ENCODE peak calls at places on chromosomes 5 and 9, in eight cellular contexts. M is HFF-Myc, K is heart left ventricle, L is GM10248, B is AG09309, O is psoas muscle, C is spleen, R is neural crest cell. Y is an unnamed sample.

GRCh38 chr5:994272-994607 is 14.4 kb upstream of the NKD2 start:
- DNase-seq in B (no peak), R (no peak), M (no peak), C (no peak), L (no peak), K (no peak), O (no peak), Y (no peak)

GRCh38 chr5:170280090-170280493 is 17.5 kb downstream of the LCP2 start:
- DNase-seq in B (no peak), C (peak; percentile 73), O (peak; percentile 63), M (no peak), K (no peak), L (no peak), R (no peak), Y (no peak)

GRCh38 chr5:178674334-178674733 is 47.5 kb upstream of the CLK4 start:
- DNase-seq in M (no peak), R (no peak), L (no peak), B (peak; percentile 13), C (no peak), O (no peak), K (no peak), Y (no peak)

GRCh38 chr9:98774746-98775145 is 21.6 kb downstream of the ANKS6 start:
- DNase-seq in C (no peak), M (no peak), K (no peak), B (no peak), R (no peak), L (peak; percentile 52), O (no peak), Y (no peak)

GRCh38 chr9:95363051-95363841 is 45.7 kb upstream of the FANCC start:
- DNase-seq in L (no peak), O (no peak), B (no peak), R (no peak), K (no peak), C (no peak), M (no peak), Y (no peak)

GRCh38 chr5:168216989-168217388 is 74.5 kb upstream of the WWC1 start:
- DNase-seq in B (no peak), L (no peak), O (no peak), M (no peak), R (no peak), C (no peak), K (no peak), Y (no peak)

GRCh38 chr5:143931389-143931984 is 119.5 kb downstream of the HMHB1 start:
- DNase-seq in C (no peak), M (no peak), B (no peak), L (no peak), K (peak; percentile 36), R (no peak), O (peak; percentile 61), Y (no peak)

GRCh38 chr9:2623046-2623865 is 1.7 kb downstream of the VLDLR start:
- DNase-seq in C (peak; percentile 76), L (peak; percentile 22), K (peak; percentile 72), R (peak; percentile 51), O (peak; percentile 84), M (no peak), B (no peak), Y (peak; percentile 32)

GRCh38 chr5:38420246-38420645 is 136.2 kb downstream of the LIFR start:
- DNase-seq in L (no peak), R (no peak), K (no peak), M (no peak), O (no peak), B (no peak), C (no peak), Y (no peak)

GRCh38 chr5:157059093-157059539 is at the start of gene HAVCR1:
- DNase-seq in L (no peak), M (no peak), B (no peak), K (no peak), O (no peak), R (no peak), C (no peak), Y (no peak)

GRCh38 chr5:12019306-12019705 is 115.1 kb upstream of the CTNND2 start:
- DNase-seq in K (no peak), B (no peak), L (no peak), O (no peak), M (no peak), R (no peak), C (no peak), Y (no peak)

GRCh38 chr5:7884491-7885273 is 15.7 kb downstream of the MTRR start:
- DNase-seq in O (no peak), L (no peak), C (no peak), B (no peak), K (no peak), R (no peak), M (no peak), Y (no peak)

GRCh38 chr5:99187611-99188010 is 258.8 kb upstream of the CHD1 start:
- DNase-seq in B (no peak), K (no peak), R (no peak), C (no peak), M (no peak), O (no peak), L (no peak), Y (no peak)

GRCh38 chr5:98872679-98873078 is 56.1 kb downstream of the CHD1 start:
- DNase-seq in L (no peak), K (no peak), M (no peak), O (no peak), C (no peak), B (no peak), R (no peak), Y (no peak)

GRCh38 chr5:58460727-58461286 is 921 bp upstream of the PLK2 start:
- DNase-seq in K (peak; percentile 95), C (no peak), O (peak; percentile 95), R (peak; percentile 97), B (no peak), M (peak; percentile 84), L (peak; percentile 81), Y (no peak)

GRCh38 chr5:2257326-2258244 is 374.9 kb upstream of the IRX4 start:
- DNase-seq in M (no peak), R (no peak), L (no peak), C (no peak), O (no peak), K (no peak), B (no peak), Y (no peak)

GRCh38 chr5:1638658-1639400 is 115.1 kb upstream of the LPCAT1 start:
- DNase-seq in B (no peak), O (peak; percentile 39), C (peak; percentile 68), L (peak; percentile 4), M (no peak), R (no peak), K (no peak), Y (no peak)

GRCh38 chr9:129336601-129337286 is 158.7 kb upstream of the IER5L start:
- DNase-seq in O (no peak), C (peak; percentile 87), B (peak; percentile 53), R (no peak), M (no peak), K (peak; percentile 43), L (no peak), Y (no peak)

GRCh38 chr9:82539126-82539525 is 523.8 kb downstream of the RASEF start:
- DNase-seq in C (no peak), L (no peak), K (no peak), M (no peak), B (no peak), R (no peak), O (no peak), Y (no peak)

GRCh38 chr5:121890297-121890858 is 38.7 kb downstream of the FTMT start:
- DNase-seq in L (no peak), M (no peak), O (peak; percentile 41), B (no peak), R (no peak), C (no peak), K (no peak), Y (no peak)
- TF ChIP-seq CTCF in L (no peak), M (no peak), O (no peak), B (no peak), R (no peak), C (no peak), K (no peak), Y (no peak)

GRCh38 chr9:24051587-24051986 is 225.5 kb upstream of the ELAVL2 start:
- DNase-seq in M (no peak), R (no peak), C (no peak), B (no peak), O (no peak), L (no peak), K (no peak), Y (no peak)
- TF ChIP-seq CTCF in M (no peak), R (no peak), C (no peak), B (no peak), O (no peak), L (no peak), K (no peak), Y (no peak)

DNA sequence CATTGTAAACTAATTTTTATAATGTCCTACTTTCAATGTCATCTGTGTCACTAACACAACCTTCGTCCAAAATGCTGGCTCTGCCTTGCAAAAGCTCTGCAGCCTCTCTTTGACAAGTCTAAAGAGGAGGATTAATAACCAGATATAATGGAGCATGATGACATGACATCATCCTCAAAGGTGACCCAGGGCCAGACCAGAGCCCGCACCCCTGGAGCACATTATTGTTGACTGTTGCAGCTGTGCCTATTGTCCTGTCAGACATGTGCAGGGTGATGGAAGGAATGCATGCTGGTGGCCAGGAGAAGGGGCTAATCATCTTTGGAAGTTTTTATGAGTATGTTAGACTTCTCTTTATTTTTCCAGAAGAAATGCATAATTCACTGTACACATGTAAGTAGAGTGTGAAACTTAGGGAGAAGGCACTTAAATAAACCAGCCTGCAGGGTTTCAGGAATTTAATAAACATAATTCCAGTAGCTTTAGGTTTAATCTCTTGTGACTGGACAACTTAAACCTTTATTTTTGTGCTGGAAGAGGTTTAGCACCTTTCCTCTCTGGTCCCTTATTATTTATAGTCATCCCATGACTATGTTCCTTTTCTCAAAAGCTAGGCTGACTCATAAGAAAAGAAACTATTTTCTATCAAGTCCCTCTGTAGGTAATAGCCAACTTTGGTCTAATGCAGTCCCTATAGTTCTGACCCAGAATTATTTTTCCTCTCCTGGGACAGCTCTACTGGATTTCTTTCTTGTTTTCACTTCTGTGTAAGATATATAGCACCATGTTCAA is 589.1 kb downstream of the NR2F1-AS1 start:
- DNase-seq in O (no peak), L (no peak), B (no peak), C (no peak), R (no peak), K (no peak), M (no peak), Y (no peak)
- TF ChIP-seq CTCF in O (no peak), L (no peak), B (no peak), C (no peak), R (no peak), K (no peak), M (no peak), Y (no peak)

DNA sequence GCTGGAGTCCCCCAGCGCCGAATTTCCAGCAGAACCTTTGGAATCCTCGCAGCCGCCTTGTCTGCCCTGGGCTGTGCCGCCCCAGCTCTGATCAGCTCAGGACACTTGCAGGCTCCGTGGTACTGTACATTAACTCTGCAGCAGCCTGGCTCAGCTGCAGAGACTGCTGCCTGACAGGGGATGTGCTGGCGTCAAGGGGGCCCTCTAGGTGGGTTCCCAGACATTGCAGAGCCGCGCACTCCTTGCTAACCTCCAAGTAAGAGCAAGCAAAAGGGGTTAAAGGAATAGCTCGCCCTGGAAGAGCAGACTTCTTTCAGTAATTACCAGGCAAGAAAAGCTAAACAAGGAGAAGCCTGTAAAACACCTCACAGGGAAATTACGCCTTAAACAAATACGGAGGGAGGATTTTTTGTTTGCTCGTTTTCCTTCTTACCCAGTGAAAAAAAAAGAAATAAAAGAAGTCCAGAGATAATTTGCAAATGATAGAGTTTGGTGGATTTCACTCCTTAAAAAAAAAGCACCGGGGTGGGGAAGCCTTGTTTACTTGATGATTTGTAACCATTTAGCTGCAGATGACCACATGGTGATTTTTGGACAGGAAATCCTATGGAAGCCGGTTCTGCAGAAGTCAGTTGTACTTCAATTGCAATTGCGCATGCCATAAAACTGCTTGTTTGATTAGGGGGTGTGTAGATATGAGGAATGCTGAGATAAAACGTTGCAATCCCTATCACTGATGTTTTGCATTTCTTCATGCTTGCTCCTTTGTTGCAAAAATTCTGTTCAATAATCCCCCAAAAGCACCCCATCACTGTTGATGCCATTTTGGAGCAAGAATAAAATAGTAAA is 305.8 kb downstream of the PDE4D start:
- DNase-seq in L (no peak), M (no peak), K (peak; percentile 61), O (peak; percentile 90), B (peak; percentile 5), R (peak; percentile 58), C (no peak), Y (no peak)
- TF ChIP-seq CTCF in L (no peak), M (peak; percentile 27), K (no peak), O (peak; percentile 34), B (no peak), R (peak; percentile 33), C (no peak), Y (no peak)

Y was measured in D721Med.